ENCODE peak calls at places on chromosomes 11 and 22, in ten cellular contexts. One of them, this sample, is unnamed.

GRCh38 chr11:116333193-116333592 is 439.6 kb downstream of the BUD13 start:
- DNase-seq in stimulated activated naive CD4-positive, alpha-beta T cell: no peak
- DNase-seq in AG04449: no peak
- DNase-seq in H7: no peak
- DNase-seq in iPS-NIHi11: no peak
- DNase-seq in stimulated activated CD8-positive, alpha-beta memory T cell treated with anti-CD3 and anti-CD28 coated beads, Interleukin-7, amount 100 ng/mL, for 4 hours: no peak
- DNase-seq in ascending aorta: no peak
- DNase-seq in GM12865: no peak
- DNase-seq in HTR-8/SVneo: no peak
- DNase-seq in memory B cell: no peak
- DNase-seq in this sample: no peak

GRCh38 chr11:96969251-96969650 is 579.4 kb downstream of the JRKL start:
- DNase-seq in stimulated activated naive CD4-positive, alpha-beta T cell: no peak
- DNase-seq in AG04449: no peak
- DNase-seq in H7: no peak
- DNase-seq in iPS-NIHi11: no peak
- DNase-seq in stimulated activated CD8-positive, alpha-beta memory T cell treated with anti-CD3 and anti-CD28 coated beads, Interleukin-7, amount 100 ng/mL, for 4 hours: no peak
- DNase-seq in ascending aorta: no peak
- DNase-seq in GM12865: no peak
- DNase-seq in HTR-8/SVneo: no peak
- DNase-seq in memory B cell: no peak
- DNase-seq in this sample: no peak

GRCh38 chr11:31640611-31641010 is 131.0 kb downstream of the ELP4 start:
- DNase-seq in stimulated activated naive CD4-positive, alpha-beta T cell: no peak
- DNase-seq in AG04449: no peak
- DNase-seq in H7: no peak
- DNase-seq in iPS-NIHi11: no peak
- DNase-seq in stimulated activated CD8-positive, alpha-beta memory T cell treated with anti-CD3 and anti-CD28 coated beads, Interleukin-7, amount 100 ng/mL, for 4 hours: no peak
- DNase-seq in ascending aorta: no peak
- DNase-seq in GM12865: no peak
- DNase-seq in HTR-8/SVneo: no peak
- DNase-seq in memory B cell: no peak
- DNase-seq in this sample: no peak

GRCh38 chr22:42947211-42947990 is 67.5 kb downstream of the PACSIN2 start:
- DNase-seq in stimulated activated naive CD4-positive, alpha-beta T cell: no peak
- DNase-seq in AG04449: no peak
- DNase-seq in H7: no peak
- DNase-seq in iPS-NIHi11: peak
- DNase-seq in stimulated activated CD8-positive, alpha-beta memory T cell treated with anti-CD3 and anti-CD28 coated beads, Interleukin-7, amount 100 ng/mL, for 4 hours: no peak
- DNase-seq in ascending aorta: peak
- DNase-seq in GM12865: no peak
- DNase-seq in HTR-8/SVneo: peak
- DNase-seq in memory B cell: no peak
- DNase-seq in this sample: no peak

GRCh38 chr11:62150887-62151736 is 27.3 kb downstream of the INCENP start:
- DNase-seq in stimulated activated naive CD4-positive, alpha-beta T cell: no peak
- DNase-seq in AG04449: no peak
- DNase-seq in H7: no peak
- DNase-seq in iPS-NIHi11: no peak
- DNase-seq in stimulated activated CD8-positive, alpha-beta memory T cell treated with anti-CD3 and anti-CD28 coated beads, Interleukin-7, amount 100 ng/mL, for 4 hours: no peak
- DNase-seq in ascending aorta: no peak
- DNase-seq in GM12865: no peak
- DNase-seq in HTR-8/SVneo: no peak
- DNase-seq in memory B cell: no peak
- DNase-seq in this sample: no peak

GRCh38 chr11:64323373-64323772 is 5.5 kb downstream of the PRDX5 start:
- DNase-seq in stimulated activated naive CD4-positive, alpha-beta T cell: no peak
- DNase-seq in AG04449: no peak
- DNase-seq in H7: no peak
- DNase-seq in iPS-NIHi11: no peak
- DNase-seq in stimulated activated CD8-positive, alpha-beta memory T cell treated with anti-CD3 and anti-CD28 coated beads, Interleukin-7, amount 100 ng/mL, for 4 hours: no peak
- DNase-seq in ascending aorta: no peak
- DNase-seq in GM12865: no peak
- DNase-seq in HTR-8/SVneo: no peak
- DNase-seq in memory B cell: no peak
- DNase-seq in this sample: no peak

GRCh38 chr11:17571431-17572358 is 24.6 kb downstream of the OTOG start:
- DNase-seq in stimulated activated naive CD4-positive, alpha-beta T cell: no peak
- DNase-seq in AG04449: no peak
- DNase-seq in H7: peak
- DNase-seq in iPS-NIHi11: no peak
- DNase-seq in stimulated activated CD8-positive, alpha-beta memory T cell treated with anti-CD3 and anti-CD28 coated beads, Interleukin-7, amount 100 ng/mL, for 4 hours: no peak
- DNase-seq in ascending aorta: peak
- DNase-seq in GM12865: no peak
- DNase-seq in HTR-8/SVneo: no peak
- DNase-seq in memory B cell: no peak
- DNase-seq in this sample: peak

GRCh38 chr22:35465109-35465701 is 65.3 kb downstream of the MCM5 start:
- DNase-seq in stimulated activated naive CD4-positive, alpha-beta T cell: no peak
- DNase-seq in AG04449: no peak
- DNase-seq in H7: peak
- DNase-seq in iPS-NIHi11: no peak
- DNase-seq in stimulated activated CD8-positive, alpha-beta memory T cell treated with anti-CD3 and anti-CD28 coated beads, Interleukin-7, amount 100 ng/mL, for 4 hours: no peak
- DNase-seq in ascending aorta: no peak
- DNase-seq in GM12865: no peak
- DNase-seq in HTR-8/SVneo: no peak
- DNase-seq in memory B cell: no peak
- DNase-seq in this sample: no peak

GRCh38 chr22:19056951-19057401 is 65.2 kb downstream of the DGCR2 start:
- DNase-seq in stimulated activated naive CD4-positive, alpha-beta T cell: no peak
- DNase-seq in AG04449: no peak
- DNase-seq in H7: peak
- DNase-seq in iPS-NIHi11: no peak
- DNase-seq in stimulated activated CD8-positive, alpha-beta memory T cell treated with anti-CD3 and anti-CD28 coated beads, Interleukin-7, amount 100 ng/mL, for 4 hours: no peak
- DNase-seq in ascending aorta: peak
- DNase-seq in GM12865: no peak
- DNase-seq in HTR-8/SVneo: no peak
- DNase-seq in memory B cell: no peak
- DNase-seq in this sample: peak